ENCODE peak calls at places on chromosomes 11 and 22, in nine cellular contexts. K is cardiac fibroblast; N is upper lobe of right lung; L is AG04449; D is K562; P is cardiac muscle cell; H is A549; X is PC-3; V is CD8-positive, alpha-beta T cell. T is an unnamed sample.
A peak's percentile ranks its signal among the peaks of the same experiment; 100 is the strongest.

GRCh38 chr22:41256898-41257260 is 16.1 kb upstream of the CHADL start:
- DNase-seq in K (peak; percentile 22), N (no peak), L (no peak), D (no peak), P (peak; percentile 24), H (no peak), X (peak; percentile 53), V (no peak), T (no peak)

GRCh38 chr11:27263046-27263445 is 100.0 kb downstream of the CCDC34 start:
- DNase-seq in K (no peak), N (no peak), L (no peak), D (no peak), P (no peak), H (no peak), X (no peak), V (no peak), T (no peak)

GRCh38 chr11:95586155-95586554 is 203.4 kb downstream of the FAM76B start:
- DNase-seq in K (no peak), N (no peak), L (no peak), D (no peak), P (no peak), H (no peak), X (no peak), V (no peak), T (no peak)

GRCh38 chr11:8597182-8597581 is 3.2 kb upstream of the STK33 start:
- DNase-seq in K (peak; percentile 94), N (no peak), L (no peak), D (no peak), P (peak; percentile 90), H (peak; percentile 44), X (peak; percentile 37), V (no peak), T (no peak)

GRCh38 chr11:126140932-126141291 is 70.5 kb downstream of the RPUSD4 start:
- DNase-seq in K (peak; percentile 76), N (no peak), L (no peak), D (no peak), P (peak; percentile 73), H (no peak), X (peak; percentile 58), V (no peak), T (no peak)

GRCh38 chr22:26642465-26643367 is 14.7 kb upstream of the MIAT start:
- DNase-seq in K (no peak), N (no peak), L (no peak), D (peak; percentile 64), P (peak; percentile 21), H (no peak), X (no peak), V (peak; percentile 16), T (no peak)

GRCh38 chr11:1546536-1547466 is 25.3 kb downstream of the DUSP8 start:
- DNase-seq in K (peak; percentile 25), N (peak; percentile 83), L (no peak), D (peak; percentile 87), P (peak; percentile 31), H (peak; percentile 84), X (peak; percentile 60), V (no peak), T (peak; percentile 41)

GRCh38 chr11:45161252-45162063 is 15.0 kb downstream of the PRDM11 start:
- DNase-seq in K (no peak), N (peak; percentile 61), L (no peak), D (no peak), P (no peak), H (no peak), X (no peak), V (no peak), T (no peak)

GRCh38 chr11:111206472-111206871 is 39.1 kb upstream of the POU2AF2 start:
- DNase-seq in K (peak; percentile 68), N (no peak), L (peak; percentile 38), D (no peak), P (peak; percentile 64), H (peak; percentile 8), X (peak; percentile 92), V (no peak), T (no peak)

GRCh38 chr22:32080904-32081303 is 37.8 kb downstream of the SLC5A1 start:
- DNase-seq in K (peak; percentile 73), N (no peak), L (no peak), D (peak; percentile 42), P (peak; percentile 77), H (peak; percentile 39), X (peak; percentile 60), V (no peak), T (no peak)

GRCh38 chr11:102330226-102330625 is 12.9 kb downstream of the BIRC3 start:
- DNase-seq in K (no peak), N (no peak), L (no peak), D (no peak), P (no peak), H (no peak), X (no peak), V (no peak), T (no peak)

GRCh38 chr11:44316388-44317240 is 6.7 kb upstream of the ALX4 start:
- DNase-seq in K (no peak), N (peak; percentile 67), L (no peak), D (no peak), P (no peak), H (no peak), X (no peak), V (no peak), T (no peak)

GRCh38 chr22:38016182-38017078 is 32.1 kb upstream of the SOX10 start:
- DNase-seq in K (peak; percentile 84), N (no peak), L (no peak), D (no peak), P (peak; percentile 80), H (no peak), X (peak; percentile 66), V (no peak), T (no peak)

GRCh38 chr11:95977534-95978174 is 53.7 kb upstream of the MTMR2 start:
- DNase-seq in K (peak; percentile 52), N (no peak), L (no peak), D (no peak), P (peak; percentile 69), H (peak; percentile 54), X (peak; percentile 98), V (no peak), T (no peak)

GRCh38 chr11:105860105-105860504 is 161.9 kb downstream of the MSANTD4 start:
- DNase-seq in K (no peak), N (no peak), L (no peak), D (no peak), P (no peak), H (no peak), X (no peak), V (no peak), T (no peak)

GRCh38 chr11:73647459-73648100 is 1.2 kb downstream of the PLEKHB1 start:
- DNase-seq in K (peak; percentile 88), N (peak; percentile 96), L (no peak), D (peak; percentile 84), P (peak; percentile 91), H (peak; percentile 62), X (peak; percentile 92), V (peak; percentile 92), T (peak; percentile 77)

GRCh38 chr11:107006076-107006833 is 12.0 kb downstream of the GUCY1A2 start:
- DNase-seq in K (no peak), N (no peak), L (no peak), D (no peak), P (no peak), H (no peak), X (peak; percentile 78), V (no peak), T (no peak)

GRCh38 chr11:86511086-86511551 is 136.4 kb downstream of the CCDC81 start:
- DNase-seq in K (peak; percentile 73), N (no peak), L (peak; percentile 49), D (peak; percentile 32), P (peak; percentile 78), H (peak; percentile 25), X (peak; percentile 36), V (no peak), T (no peak)

GRCh38 chr22:30221121-30221992 is 25.2 kb downstream of the LIF start:
- DNase-seq in K (no peak), N (no peak), L (no peak), D (no peak), P (no peak), H (no peak), X (no peak), V (peak; percentile 41), T (no peak)

GRCh38 chr22:22060200-22061084 is 77.9 kb upstream of the TOP3B start:
- DNase-seq in K (peak; percentile 26), N (peak; percentile 83), L (no peak), D (peak; percentile 98), P (peak; percentile 53), H (peak; percentile 40), X (peak; percentile 58), V (no peak), T (peak; percentile 41)

DNA sequence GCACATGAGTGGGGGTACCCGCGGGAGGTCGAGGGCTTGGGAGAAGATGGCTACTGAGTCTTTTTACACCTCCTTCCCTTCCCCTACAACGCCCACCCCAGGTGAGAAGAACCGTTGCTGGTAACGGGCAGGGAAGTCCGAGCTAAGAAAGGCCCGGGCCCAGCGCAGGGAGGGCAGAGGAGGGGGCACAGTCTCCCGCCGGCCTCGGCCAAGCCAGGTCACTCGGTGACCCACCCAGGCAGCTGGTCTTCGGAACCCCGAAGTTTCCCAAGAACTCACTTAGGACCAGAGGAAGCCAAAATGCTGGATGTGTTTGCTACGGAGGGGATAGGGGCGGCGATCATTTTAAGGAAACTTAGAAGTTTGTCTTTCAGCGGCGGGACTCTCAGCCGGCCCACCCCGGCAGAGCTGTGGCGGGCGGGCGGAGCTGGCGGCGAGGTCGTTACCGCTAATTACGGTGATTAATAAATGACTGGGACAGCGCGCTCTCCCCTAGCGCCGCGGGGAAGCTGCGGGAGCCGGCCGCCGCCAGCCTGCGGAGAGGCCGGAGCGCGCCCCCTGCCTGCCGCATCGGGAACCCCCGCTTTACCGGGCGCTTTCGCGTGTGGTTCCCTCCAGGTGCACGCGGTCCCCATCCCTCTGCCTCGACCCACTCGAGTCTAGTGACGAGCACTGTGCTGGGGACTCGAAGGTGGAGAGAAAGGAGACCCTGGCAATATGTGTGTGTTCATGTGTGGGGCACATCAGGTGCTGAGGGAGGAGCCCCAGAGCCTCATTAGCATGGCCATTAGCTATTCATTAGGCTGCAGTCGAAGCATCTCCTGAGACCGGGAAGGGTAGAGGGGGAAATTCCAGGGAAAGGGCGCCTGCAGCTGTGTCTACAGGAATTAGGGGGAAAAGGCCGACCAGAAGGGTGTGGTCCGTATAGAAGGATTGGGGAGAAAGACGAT is 945 bp downstream of the ROBO3 start:
- DNase-seq in K (peak; percentile 41), N (no peak), L (no peak), D (peak; percentile 83), P (peak; percentile 41), H (peak; percentile 64), X (peak; percentile 30), V (no peak), T (peak; percentile 61)
- TF ChIP-seq CTCF in K (peak; percentile 57), N (peak; percentile 85), L (peak; percentile 86), D (peak; percentile 84), P (peak; percentile 86), H (peak; percentile 61), X (peak; percentile 74), V (peak; percentile 72), T (peak; percentile 86)

GRCh38 chr11:47961383-47961782 is 19.0 kb upstream of the PTPRJ start:
- DNase-seq in K (no peak), N (no peak), L (no peak), D (peak; percentile 60), P (no peak), H (no peak), X (no peak), V (no peak), T (no peak)
- TF ChIP-seq CTCF in K (no peak), N (no peak), L (no peak), D (peak; percentile 24), P (no peak), H (no peak), X (no peak), V (no peak), T (no peak)

GRCh38 chr11:116422976-116423375 is 349.8 kb downstream of the BUD13 start:
- DNase-seq in K (no peak), N (no peak), L (no peak), D (no peak), P (no peak), H (no peak), X (no peak), V (no peak), T (no peak)
- TF ChIP-seq CTCF in K (no peak), N (no peak), L (no peak), D (no peak), P (no peak), H (no peak), X (no peak), V (no peak), T (peak; percentile 27)

GRCh38 chr11:31233425-31233824 is 136.1 kb downstream of the DCDC1 start:
- DNase-seq in K (peak; percentile 0), N (no peak), L (no peak), D (no peak), P (peak; percentile 3), H (no peak), X (peak; percentile 17), V (no peak), T (no peak)
- TF ChIP-seq CTCF in K (peak; percentile 25), N (no peak), L (no peak), D (no peak), P (peak; percentile 14), H (peak; percentile 49), X (peak; percentile 62), V (no peak), T (peak; percentile 43)

T was measured in progenitor cell of endocrine pancreas.